ENCODE peak calls at places on chromosomes 6 and 20, in five cellular contexts. B is uterus, Q is K562, M is A549, F is sigmoid colon. V is an unnamed sample.

GRCh38 chr6:46626228-46626909 is 26.2 kb downstream of the CYP39A1 start:
- DNase-seq in M (peak), F (no peak), B (no peak), Q (peak), V (no peak)

GRCh38 chr20:48926816-48927215 is 5.3 kb downstream of the ARFGEF2 start:
- DNase-seq in M (no peak), B (no peak), F (no peak), Q (no peak), V (no peak)

GRCh38 chr6:91132461-91132860 is 545.6 kb upstream of the MAP3K7 start:
- DNase-seq in B (no peak), Q (no peak), M (no peak), F (no peak), V (no peak)

GRCh38 chr6:8361259-8361658 is 74.1 kb downstream of the SLC35B3 start:
- DNase-seq in M (no peak), F (no peak), Q (no peak), B (no peak), V (no peak)

GRCh38 chr6:135182120-135182992 is 1.2 kb downstream of the MYB start:
- DNase-seq in B (no peak), F (no peak), M (peak), Q (peak), V (peak)

GRCh38 chr6:776394-777041 is 83.6 kb upstream of the EXOC2 start:
- DNase-seq in F (no peak), B (no peak), M (no peak), Q (no peak), V (no peak)

GRCh38 chr20:1975251-1975650 is 18.6 kb downstream of the PDYN start:
- DNase-seq in Q (no peak), B (no peak), M (no peak), F (no peak), V (no peak)

GRCh38 chr6:9632026-9632425 is 782.8 kb downstream of the TFAP2A start:
- DNase-seq in B (no peak), M (no peak), F (no peak), Q (no peak), V (no peak)

GRCh38 chr20:41406896-41407444 is 40.4 kb upstream of the EMILIN3 start:
- DNase-seq in Q (no peak), F (no peak), M (no peak), B (no peak), V (no peak)

GRCh38 chr6:22448311-22448711 is 121.1 kb upstream of the HDGFL1 start:
- DNase-seq in M (peak), B (no peak), F (no peak), Q (no peak), V (no peak)

GRCh38 chr6:150934380-150934779 is 68.9 kb downstream of the MTHFD1L start:
- DNase-seq in Q (no peak), F (no peak), M (peak), B (no peak), V (no peak)

GRCh38 chr6:47787620-47788497 is 6.0 kb downstream of the OPN5 start:
- DNase-seq in F (peak), B (no peak), M (peak), Q (peak), V (peak)

GRCh38 chr6:150208606-150209352 is 65.9 kb downstream of the PPP1R14C start:
- DNase-seq in B (no peak), F (no peak), Q (no peak), M (no peak), V (no peak)

GRCh38 chr6:112180095-112180820 is 74.1 kb downstream of the LAMA4 start:
- DNase-seq in B (peak), Q (peak), F (peak), M (peak), V (no peak)

GRCh38 chr20:10603971-10604864 is 69.6 kb downstream of the JAG1 start:
- DNase-seq in Q (no peak), B (peak), M (peak), F (peak), V (peak)

GRCh38 chr20:62069741-62070216 is 4.1 kb upstream of the TAF4 start:
- DNase-seq in F (no peak), Q (no peak), B (peak), M (no peak), V (peak)

GRCh38 chr20:11529046-11529445 is 388.6 kb upstream of the BTBD3 start:
- DNase-seq in B (no peak), F (no peak), M (no peak), Q (no peak), V (no peak)

GRCh38 chr6:55180258-55180657 is 5.9 kb downstream of the HCRTR2 start:
- DNase-seq in M (no peak), B (no peak), F (no peak), Q (no peak), V (no peak)

GRCh38 chr6:31834704-31835375 is 7.3 kb downstream of the HSPA1B start:
- DNase-seq in F (peak), Q (peak), B (peak), M (peak), V (peak)

GRCh38 chr20:19027971-19028370 is 184.5 kb upstream of the SLC24A3 start:
- DNase-seq in M (no peak), B (no peak), F (no peak), Q (no peak), V (no peak)

GRCh38 chr6:51339108-51339507 is 520.4 kb downstream of the TFAP2B start:
- DNase-seq in B (no peak), Q (no peak), M (no peak), F (no peak), V (no peak)

GRCh38 chr6:22954749-22955385 is 385.5 kb downstream of the HDGFL1 start:
- DNase-seq in Q (no peak), B (no peak), M (peak), F (no peak), V (no peak)

GRCh38 chr6:9398794-9399373 is 963.5 kb upstream of the SLC35B3 start:
- DNase-seq in B (no peak), F (no peak), Q (no peak), M (no peak), V (no peak)

GRCh38 chr20:21019831-21020655 is 86.1 kb downstream of the LINC00237 start:
- DNase-seq in B (no peak), M (no peak), Q (no peak), F (no peak), V (no peak)

GRCh38 chr20:5608104-5608447 is 142.1 kb upstream of the SHLD1 start:
- DNase-seq in F (no peak), B (no peak), M (no peak), Q (no peak), V (no peak)

GRCh38 chr6:36623547-36624459 is 29.6 kb downstream of the SRSF3 start:
- DNase-seq in F (peak), M (peak), Q (peak), B (peak), V (peak)
- TF ChIP-seq POLR2A in F (no peak), M (no peak), Q (no peak), B (no peak), V (no peak)

DNA sequence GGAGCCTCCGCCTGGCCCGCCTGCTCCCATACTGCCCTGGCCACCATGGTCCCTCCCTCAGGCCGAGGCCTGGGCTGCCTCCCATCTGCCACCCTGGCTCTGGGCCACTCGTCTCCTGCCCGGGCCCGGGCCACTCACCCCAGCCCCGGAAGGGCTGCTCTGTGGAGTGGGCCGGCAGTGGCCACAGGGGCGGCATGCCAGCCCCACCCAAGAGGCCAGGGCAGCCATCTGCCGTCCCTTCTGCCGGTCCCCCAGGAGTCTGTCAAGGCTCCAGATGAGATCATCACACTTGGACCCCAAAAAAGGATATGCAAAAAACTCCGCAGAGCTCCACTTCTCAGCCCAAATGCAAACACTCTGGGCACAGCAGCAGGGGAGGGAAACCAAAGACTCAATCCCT is 23.8 kb upstream of the TLDC2 start:
- DNase-seq in F (no peak), M (no peak), Q (no peak), B (no peak), V (no peak)
- TF ChIP-seq POLR2A in F (no peak), M (no peak), Q (no peak), B (no peak), V (peak)

GRCh38 chr6:67885081-67886033 is 749.7 kb upstream of the ADGRB3 start:
- DNase-seq in F (no peak), Q (peak), M (no peak), B (no peak), V (no peak)

GRCh38 chr6:67887419-67887746 is 747.7 kb upstream of the ADGRB3 start:
- DNase-seq in F (no peak), M (no peak), B (no peak), Q (no peak), V (no peak)

GRCh38 chr6:67884442-67884841 is 750.6 kb upstream of the ADGRB3 start:
- DNase-seq in M (no peak), B (no peak), Q (no peak), F (no peak), V (no peak)

GRCh38 chr6:67886840-67887292 is 748.2 kb upstream of the ADGRB3 start:
- DNase-seq in F (no peak), B (no peak), Q (peak), M (no peak), V (no peak)

DNA sequence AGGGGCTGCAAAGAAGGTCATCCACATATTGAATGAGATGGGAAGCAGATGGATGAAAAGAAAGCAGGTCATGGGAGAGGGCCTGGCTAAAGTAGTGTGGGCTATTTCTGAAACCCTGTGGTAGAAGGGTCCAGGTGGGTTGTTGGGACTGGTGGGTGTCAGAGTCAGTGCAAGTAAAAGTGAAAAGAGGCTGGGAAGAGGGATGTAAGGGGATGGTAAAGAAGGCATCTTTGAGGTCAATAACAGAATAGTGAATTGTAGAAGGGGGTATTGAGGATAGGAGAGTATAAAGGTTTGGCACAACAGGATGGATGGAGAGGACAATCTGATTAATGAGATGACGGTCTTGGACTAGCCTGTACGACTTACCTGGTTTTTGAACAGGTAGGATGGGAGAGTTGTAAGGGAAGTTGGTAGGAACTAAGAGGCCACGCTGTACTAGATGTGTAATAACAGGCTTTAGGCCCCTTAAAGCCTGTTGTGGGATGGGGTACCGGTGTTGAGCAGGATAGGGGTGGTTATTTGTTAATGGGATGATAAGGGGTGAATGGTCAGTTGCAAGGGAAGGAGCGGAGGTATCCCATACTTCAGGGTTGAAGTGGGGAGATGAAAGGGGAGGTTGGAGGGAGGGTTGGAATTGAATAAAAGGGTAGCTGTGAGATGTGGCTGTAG is 748.9 kb upstream of the ADGRB3 start:
- DNase-seq in F (no peak), B (no peak), M (no peak), Q (peak), V (no peak)
- TF ChIP-seq POLR2A in F (no peak), B (no peak), M (no peak), Q (peak), V (no peak)

GRCh38 chr6:34248727-34249468 is at the start of gene SMIM29:
- DNase-seq in M (peak), B (peak), F (peak), Q (peak), V (peak)
- TF ChIP-seq POLR2A in M (peak), B (peak), F (peak), Q (peak), V (peak)

GRCh38 chr6:125904871-125905270 is 51.7 kb upstream of the HINT3 start:
- DNase-seq in M (no peak), F (no peak), B (no peak), Q (no peak), V (peak)

DNA sequence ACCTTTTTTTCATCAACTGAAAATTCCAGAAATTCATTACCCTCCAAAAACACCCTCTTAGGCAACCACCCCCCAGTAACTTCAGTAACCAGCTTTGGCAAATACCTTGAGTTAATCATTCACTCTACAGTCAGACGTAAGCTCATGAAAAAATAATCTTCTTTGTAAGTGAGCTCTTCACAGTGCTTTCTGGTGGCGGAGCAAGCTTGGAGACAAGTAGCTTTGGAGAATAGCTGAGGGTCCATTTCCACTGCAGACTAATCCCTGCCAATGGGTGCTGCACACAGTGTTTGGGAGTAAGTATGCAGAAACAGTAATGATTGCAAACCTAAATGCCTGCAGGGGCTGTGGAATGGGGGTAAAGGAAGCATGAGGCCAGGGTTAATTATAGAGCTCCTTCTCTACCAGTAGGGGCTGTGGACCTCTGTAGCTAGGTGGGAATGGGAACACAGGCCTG is 56.8 kb upstream of the HINT3 start:
- DNase-seq in B (no peak), F (no peak), Q (no peak), M (peak), V (no peak)
- TF ChIP-seq POLR2A in B (no peak), F (no peak), Q (no peak), M (no peak), V (no peak)

GRCh38 chr20:50929299-50930138 is 1.7 kb downstream of the ADNP start:
- DNase-seq in M (peak), F (peak), Q (peak), B (peak), V (peak)
- TF ChIP-seq POLR2A in M (no peak), F (no peak), Q (peak), B (no peak), V (peak)

DNA sequence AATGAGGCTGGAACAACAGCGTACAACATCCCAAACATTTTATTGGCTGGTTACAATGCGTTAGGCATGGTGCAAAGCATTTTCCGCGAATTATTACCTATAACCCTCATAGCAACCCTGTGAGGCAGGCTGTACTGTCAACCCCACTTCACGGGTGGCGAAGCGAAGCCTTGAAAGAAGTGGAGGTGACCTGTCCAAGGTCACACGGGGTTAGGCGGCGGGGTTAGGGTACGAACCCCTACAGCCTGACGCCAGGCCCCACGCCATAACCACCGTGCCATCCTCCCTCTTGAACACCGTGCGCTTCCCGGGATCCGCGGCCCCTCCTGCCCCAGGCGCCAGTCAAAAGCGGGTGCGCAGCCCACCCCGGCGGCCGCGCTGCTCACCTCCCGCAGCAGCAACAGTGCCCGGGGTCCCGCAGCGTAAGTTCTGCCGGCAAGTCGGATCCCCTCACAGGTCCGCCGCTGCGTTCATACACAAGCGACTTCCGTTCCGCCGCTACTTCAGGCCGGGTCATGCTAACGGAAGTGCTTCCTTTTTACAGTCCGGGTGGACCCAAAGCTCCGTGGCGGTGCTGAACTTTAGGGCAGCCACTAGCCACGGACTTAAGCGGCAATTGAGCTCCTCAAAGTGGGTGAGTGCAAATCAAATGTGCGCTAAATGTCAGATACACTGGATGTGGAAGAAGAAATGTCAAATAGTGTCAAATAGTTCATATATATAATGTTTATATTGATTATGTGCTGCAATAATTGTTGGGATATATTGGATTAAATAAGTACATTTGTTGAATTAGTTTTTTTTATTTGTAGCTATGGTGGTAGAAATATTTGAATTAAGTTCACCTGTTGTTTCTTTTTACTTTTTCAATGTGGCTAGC is at the start of gene CDK5RAP1:
- DNase-seq in Q (peak), M (peak), B (peak), F (peak), V (peak)
- TF ChIP-seq POLR2A in Q (peak), M (peak), B (no peak), F (peak), V (peak)